ENCODE peak calls at places on chromosomes 5 and 9, in four cellular contexts. I is NCI-H2081, V is AG09309, Z is mesenteric fat pad. C is an unnamed sample.

GRCh38 chr9:16099901-16100300 is 547.1 kb downstream of the CCDC171 start:
- DNase-seq in V (no peak), Z (no peak), I (no peak), C (no peak)

GRCh38 chr9:96612105-96612965 is 7.3 kb downstream of the CDC14B start:
- DNase-seq in Z (no peak), V (peak), I (peak), C (no peak)

GRCh38 chr9:106438928-106439327 is 424.0 kb upstream of the ZNF462 start:
- DNase-seq in Z (no peak), I (no peak), V (no peak), C (no peak)

GRCh38 chr5:141849371-141850182 is 28.6 kb downstream of the PCDH1 start:
- DNase-seq in I (peak), V (no peak), Z (peak), C (peak)

GRCh38 chr9:93902780-93903655 is 52.1 kb downstream of the BARX1 start:
- DNase-seq in Z (peak), I (no peak), V (no peak), C (no peak)

GRCh38 chr9:95316274-95316673 is 1.2 kb downstream of the FANCC start:
- DNase-seq in Z (no peak), V (no peak), I (no peak), C (no peak)

GRCh38 chr9:135632823-135633222 is 6.5 kb downstream of the GLT6D1 start:
- DNase-seq in V (no peak), Z (no peak), I (no peak), C (no peak)

GRCh38 chr9:34046784-34047379 is 1.8 kb downstream of the UBAP2 start:
- DNase-seq in V (no peak), Z (no peak), I (peak), C (no peak)

GRCh38 chr5:89083791-89084190 is 200.8 kb upstream of the MEF2C start:
- DNase-seq in I (no peak), Z (no peak), V (peak), C (no peak)

GRCh38 chr9:33192493-33193245 is 25.5 kb upstream of the B4GALT1 start:
- DNase-seq in V (no peak), I (no peak), Z (no peak), C (no peak)

GRCh38 chr9:121819511-121820231 is 168.2 kb downstream of the DAB2IP start:
- DNase-seq in Z (peak), V (peak), I (no peak), C (no peak)

GRCh38 chr5:122403965-122404364 is 91.9 kb downstream of the SNCAIP start:
- DNase-seq in I (no peak), V (no peak), Z (no peak), C (no peak)

GRCh38 chr9:86424246-86424891 is 70.2 kb upstream of the TUT7 start:
- DNase-seq in I (no peak), V (no peak), Z (no peak), C (no peak)

GRCh38 chr5:80125962-80126480 is 90.9 kb downstream of the THBS4 start:
- DNase-seq in V (peak), Z (no peak), I (no peak), C (no peak)

GRCh38 chr5:1867114-1867814 is 15.5 kb downstream of the IRX4 start:
- DNase-seq in V (no peak), I (no peak), Z (no peak), C (no peak)

GRCh38 chr5:170216262-170216864 is 16.4 kb upstream of the C5orf58 start:
- DNase-seq in Z (no peak), I (no peak), V (peak), C (no peak)

GRCh38 chr9:98572054-98572627 is 136.6 kb downstream of the GABBR2 start:
- DNase-seq in Z (no peak), V (no peak), I (no peak), C (no peak)

GRCh38 chr5:79191457-79191856 is 44.5 kb upstream of the JMY start:
- DNase-seq in Z (no peak), V (no peak), I (no peak), C (no peak)

GRCh38 chr9:108182270-108182669 is 673.5 kb downstream of the ACTL7B start:
- DNase-seq in I (no peak), Z (no peak), V (no peak), C (no peak)

GRCh38 chr5:169970911-169971436 is 9.3 kb downstream of the INSYN2B start:
- DNase-seq in I (no peak), V (peak), Z (no peak), C (no peak)

GRCh38 chr5:116044073-116044472 is 11.8 kb downstream of the ARL14EPL start:
- DNase-seq in Z (no peak), V (no peak), I (no peak), C (no peak)

GRCh38 chr5:168592014-168592368 is 12.8 kb upstream of the PANK3 start:
- DNase-seq in Z (no peak), V (peak), I (no peak), C (no peak)

GRCh38 chr9:133560311-133560710 is 25.8 kb downstream of the ADAMTSL2 start:
- DNase-seq in I (no peak), V (no peak), Z (no peak), C (no peak)

GRCh38 chr5:12217039-12217438 is 312.8 kb upstream of the CTNND2 start:
- DNase-seq in Z (no peak), I (no peak), V (no peak), C (no peak)

GRCh38 chr5:61827445-61827975 is 478.5 kb upstream of the KIF2A start:
- DNase-seq in I (no peak), Z (no peak), V (no peak), C (no peak)

GRCh38 chr5:177448244-177448950 is 1.8 kb downstream of the PRR7 start:
- DNase-seq in Z (no peak), V (no peak), I (no peak), C (no peak)

GRCh38 chr9:91727316-91727861 is 222.6 kb downstream of the ROR2 start:
- DNase-seq in V (no peak), I (peak), Z (peak), C (no peak)

GRCh38 chr9:86041331-86041741 is 58.0 kb downstream of the GOLM1 start:
- DNase-seq in Z (no peak), I (no peak), V (peak), C (no peak)

GRCh38 chr5:181260720-181261319 is at the start of gene TRIM52:
- DNase-seq in Z (peak), I (no peak), V (peak), C (peak)

GRCh38 chr5:136104311-136104975 is 28.2 kb upstream of the SMAD5 start:
- DNase-seq in V (no peak), I (no peak), Z (no peak), C (no peak)

GRCh38 chr9:89732295-89732951 is 127.6 kb downstream of the GADD45G start:
- DNase-seq in Z (no peak), I (no peak), V (no peak), C (no peak)

C was measured in CD8-positive, alpha-beta T cell.